ENCODE peak calls at places on chromosomes 13 and 19, in six cellular contexts. K is body of pancreas, R is GM03348, E is GM12892, F is PC-3, J is NCI-H146. C is an unnamed sample.

GRCh38 chr13:112648966-112649690 is 40.7 kb upstream of the ATP11A start:
- DNase-seq in K (no peak), R (no peak), E (no peak), F (no peak), J (no peak), C (no peak)

GRCh38 chr19:16371540-16371986 is 46.9 kb downstream of the KLF2 start:
- DNase-seq in K (peak; percentile 58), R (no peak), E (peak; percentile 71), F (no peak), J (peak; percentile 19), C (peak; percentile 58)

GRCh38 chr19:46069841-46070341 is 29.1 kb upstream of the IGFL4 start:
- DNase-seq in K (no peak), R (peak; percentile 22), E (no peak), F (peak; percentile 67), J (no peak), C (no peak)

GRCh38 chr13:59776924-59777690 is 386.6 kb downstream of the DIAPH3 start:
- DNase-seq in K (no peak), R (peak; percentile 61), E (no peak), F (peak; percentile 86), J (no peak), C (no peak)

GRCh38 chr13:110874508-110874960 is 40.3 kb downstream of the ANKRD10 start:
- DNase-seq in K (peak; percentile 88), R (peak; percentile 96), E (peak; percentile 80), F (peak; percentile 70), J (peak; percentile 80), C (peak; percentile 50)

GRCh38 chr13:107867701-107868661 is 347.4 kb downstream of the LIG4 start:
- DNase-seq in K (peak; percentile 23), R (peak; percentile 56), E (no peak), F (peak; percentile 61), J (peak; percentile 24), C (no peak)

GRCh38 chr13:99992376-99992775 is 10.8 kb downstream of the ZIC2 start:
- DNase-seq in K (no peak), R (no peak), E (no peak), F (no peak), J (peak; percentile 50), C (no peak)

GRCh38 chr13:77595166-77595810 is 59.8 kb downstream of the SCEL start:
- DNase-seq in K (no peak), R (no peak), E (no peak), F (peak; percentile 40), J (no peak), C (no peak)

GRCh38 chr13:113903361-113903760 is 39.5 kb upstream of the GAS6 start:
- DNase-seq in K (no peak), R (peak; percentile 81), E (no peak), F (no peak), J (no peak), C (no peak)

GRCh38 chr13:40330950-40331349 is 335.5 kb downstream of the FOXO1 start:
- DNase-seq in K (no peak), R (no peak), E (no peak), F (peak; percentile 75), J (no peak), C (no peak)

GRCh38 chr19:13961826-13962737 is 9.8 kb downstream of the DCAF15 start:
- DNase-seq in K (no peak), R (no peak), E (no peak), F (no peak), J (no peak), C (no peak)

GRCh38 chr19:38801359-38802095 is 11.2 kb downstream of the LGALS4 start:
- DNase-seq in K (no peak), R (no peak), E (no peak), F (no peak), J (no peak), C (no peak)

GRCh38 chr13:106981050-106981449 is 413.1 kb upstream of the ARGLU1 start:
- DNase-seq in K (no peak), R (no peak), E (no peak), F (no peak), J (no peak), C (no peak)

GRCh38 chr13:33348366-33348765 is 62.8 kb upstream of the STARD13 start:
- DNase-seq in K (no peak), R (peak; percentile 35), E (no peak), F (peak; percentile 62), J (no peak), C (no peak)

GRCh38 chr19:40213882-40214570 is 4.2 kb downstream of the TTC9B start:
- DNase-seq in K (no peak), R (no peak), E (no peak), F (no peak), J (no peak), C (no peak)

GRCh38 chr19:1264801-1265610 is 4.1 kb upstream of the CIRBP start:
- DNase-seq in K (peak; percentile 76), R (peak; percentile 86), E (no peak), F (peak; percentile 90), J (no peak), C (no peak)

GRCh38 chr19:17510220-17510993 is 1.0 kb upstream of the PGLS start:
- DNase-seq in K (no peak), R (no peak), E (no peak), F (no peak), J (no peak), C (no peak)

C was measured in GM19239.